ENCODE peak calls at places on chromosomes 11 and 22, in four cellular contexts. I is stimulated activated naive B cell treated with anti-CD40 and anti-IgM and Interleukin-4, amounts not matched to agents 10 μg/mL and 1 μg/mL and 100 μg/mL, for 72 hours; E is Right ventricle myocardium inferior; Y is endothelial cell. G is an unnamed sample.

GRCh38 chr11:70547386-70547785 is 149.1 kb downstream of the CTTN start:
- DNase-seq in I (no peak), E (peak), Y (no peak), G (no peak)

GRCh38 chr22:43155789-43156188 is 4.4 kb downstream of the TSPO start:
- DNase-seq in I (no peak), E (no peak), Y (no peak), G (no peak)

GRCh38 chr11:114912826-114913225 is 234.5 kb downstream of the NXPE2 start:
- DNase-seq in I (no peak), E (no peak), Y (no peak), G (no peak)

GRCh38 chr22:46672731-46673130 is 52.5 kb downstream of the GRAMD4 start:
- DNase-seq in I (no peak), E (no peak), Y (no peak), G (peak)

GRCh38 chr22:37932401-37932800 is 21.0 kb downstream of the C22orf23 start:
- DNase-seq in I (no peak), E (no peak), Y (no peak), G (no peak)

GRCh38 chr11:125591659-125592304 is 870 bp upstream of the STT3A start:
- DNase-seq in I (peak), E (no peak), Y (peak), G (no peak)

GRCh38 chr11:116035972-116036371 is 531.8 kb upstream of the CADM1 start:
- DNase-seq in I (no peak), E (no peak), Y (no peak), G (no peak)

GRCh38 chr11:116871248-116871647 is 33.8 kb upstream of the APOA1 start:
- DNase-seq in I (no peak), E (no peak), Y (no peak), G (no peak)

GRCh38 chr11:3000032-3000961 is 8.2 kb upstream of the NAP1L4 start:
- DNase-seq in I (no peak), E (peak), Y (no peak), G (peak)

GRCh38 chr11:122069946-122070345 is 46.1 kb downstream of the BLID start:
- DNase-seq in I (no peak), E (peak), Y (peak), G (peak)

GRCh38 chr11:64569300-64569970 is 21.6 kb upstream of the SLC22A12 start:
- DNase-seq in I (no peak), E (no peak), Y (no peak), G (no peak)

GRCh38 chr22:27984723-27985122 is 65.7 kb upstream of the PITPNB start:
- DNase-seq in I (no peak), E (no peak), Y (no peak), G (no peak)